ENCODE peak calls at places on chromosomes 1 and 21, in four cellular contexts. H is iris pigment epithelial cell, Y is breast epithelium, F is non-pigmented ciliary epithelial cell. J is an unnamed sample.

GRCh38 chr1:2180297-2181245 is 14.0 kb downstream of the FAAP20 start:
- DNase-seq in Y (no peak), H (no peak), F (no peak), J (peak; percentile 64)

GRCh38 chr1:81484284-81484683 is 316.4 kb upstream of the ADGRL2 start:
- DNase-seq in Y (no peak), F (no peak), H (no peak), J (no peak)

GRCh38 chr1:21051177-21051576 is 125.5 kb downstream of the EIF4G3 start:
- DNase-seq in Y (no peak), H (no peak), F (no peak), J (no peak)

GRCh38 chr21:43921602-43921978 is 56.6 kb downstream of the AGPAT3 start:
- DNase-seq in Y (no peak), F (no peak), H (no peak), J (no peak)

GRCh38 chr1:157241185-157241538 is 103.0 kb upstream of the ETV3 start:
- DNase-seq in Y (no peak), F (no peak), H (no peak), J (no peak)

GRCh38 chr1:173122958-173123852 is 72.5 kb upstream of the TNFSF18 start:
- DNase-seq in Y (peak; percentile 62), F (peak; percentile 70), H (peak; percentile 97), J (peak; percentile 89)

GRCh38 chr21:34198232-34199120 is 125.1 kb downstream of the MRPS6 start:
- DNase-seq in Y (no peak), F (no peak), H (no peak), J (no peak)

GRCh38 chr1:53644496-53644895 is 94.5 kb downstream of the GLIS1 start:
- DNase-seq in H (no peak), F (no peak), Y (peak; percentile 15), J (no peak)

GRCh38 chr1:912740-913301 is 10.9 kb upstream of the SAMD11 start:
- DNase-seq in Y (peak; percentile 48), F (no peak), H (peak; percentile 59), J (peak; percentile 71)

GRCh38 chr1:244049142-244049968 is 1.7 kb upstream of the ZBTB18 start:
- DNase-seq in F (no peak), Y (no peak), H (no peak), J (peak; percentile 60)

GRCh38 chr1:47554082-47554481 is 116.2 kb downstream of the FOXD2 start:
- DNase-seq in H (no peak), F (no peak), Y (no peak), J (no peak)

GRCh38 chr1:117121589-117122296 is at the start of gene TRIM45:
- DNase-seq in Y (peak; percentile 95), F (peak; percentile 81), H (peak; percentile 98), J (peak; percentile 99)

GRCh38 chr1:48760889-48761288 is 15.8 kb downstream of the BEND5 start:
- DNase-seq in H (no peak), F (no peak), Y (no peak), J (peak; percentile 28)

GRCh38 chr1:164726235-164726634 is 167.3 kb downstream of the PBX1 start:
- DNase-seq in Y (no peak), F (peak; percentile 89), H (peak; percentile 97), J (peak; percentile 94)

GRCh38 chr1:1063945-1064831 is 9.9 kb downstream of the RNF223 start:
- DNase-seq in H (peak; percentile 85), Y (no peak), F (peak; percentile 28), J (peak; percentile 75)

GRCh38 chr1:54406339-54407181 is at the start of gene SSBP3:
- DNase-seq in H (peak; percentile 93), F (no peak), Y (peak; percentile 88), J (peak; percentile 97)

GRCh38 chr1:3060601-3061551 is 8.1 kb upstream of the PRDM16 start:
- DNase-seq in H (peak; percentile 31), Y (peak; percentile 38), F (no peak), J (peak; percentile 54)

GRCh38 chr1:56291374-56291841 is 288.0 kb downstream of the PLPP3 start:
- DNase-seq in Y (no peak), H (no peak), F (no peak), J (peak; percentile 10)

GRCh38 chr21:26773058-26773457 is 72.2 kb downstream of the ADAMTS1 start:
- DNase-seq in Y (no peak), F (no peak), H (no peak), J (no peak)

GRCh38 chr1:235625340-235625739 is 24.2 kb downstream of the GNG4 start:
- DNase-seq in Y (no peak), H (no peak), F (no peak), J (no peak)

GRCh38 chr1:1959840-1960479 is 40.9 kb upstream of the TMEM52 start:
- DNase-seq in H (peak; percentile 70), Y (peak; percentile 90), F (peak; percentile 9), J (peak; percentile 77)

GRCh38 chr1:20640183-20640597 is 6.9 kb downstream of the PINK1 start:
- DNase-seq in F (no peak), Y (no peak), H (peak; percentile 56), J (peak; percentile 64)

GRCh38 chr1:19643113-19643512 is 998 bp upstream of the NBL1 start:
- DNase-seq in H (no peak), F (no peak), Y (peak; percentile 56), J (peak; percentile 82)

GRCh38 chr1:59631561-59631960 is 183.2 kb upstream of the HOOK1 start:
- DNase-seq in H (peak; percentile 49), F (no peak), Y (no peak), J (no peak)

GRCh38 chr1:110916669-110917306 is 43.8 kb downstream of the CD53 start:
- DNase-seq in F (no peak), Y (no peak), H (peak; percentile 44), J (peak; percentile 57)

GRCh38 chr1:178944729-178945128 is 73.9 kb upstream of the ANGPTL1 start:
- DNase-seq in Y (no peak), F (no peak), H (no peak), J (no peak)

GRCh38 chr1:213327318-213327667 is 276.3 kb downstream of the RPS6KC1 start:
- DNase-seq in H (peak; percentile 74), Y (no peak), F (peak; percentile 34), J (peak; percentile 66)

GRCh38 chr1:3012511-3013291 is 8.6 kb upstream of the ACTRT2 start:
- DNase-seq in F (no peak), H (no peak), Y (peak; percentile 53), J (peak; percentile 43)

GRCh38 chr21:45613881-45614280 is 29.6 kb upstream of the PCBP3 start:
- DNase-seq in Y (peak; percentile 35), H (no peak), F (no peak), J (no peak)

GRCh38 chr1:25120286-25120685 is 112.0 kb downstream of the SYF2 start:
- DNase-seq in Y (no peak), H (no peak), F (no peak), J (no peak)